ENCODE peak calls at places on chromosomes 11 and 22, in six cellular contexts. One of them, this sample, is unnamed. For H3K27me3, the result is how much of the 10 kb centered on the place peaks cover.

GRCh38 chr22:24990344-24990905 is 37.9 kb downstream of the KIAA1671 start:
- DNase-seq in tibial artery: no peak
- DNase-seq in lower lobe of right lung: no peak
- DNase-seq in lung: no peak
- DNase-seq in brain microvascular endothelial cell: no peak
- DNase-seq in ovary: no peak
- DNase-seq in this sample: no peak

GRCh38 chr22:31085493-31085824 is 4.3 kb downstream of the SMTN start:
- DNase-seq in tibial artery: peak
- DNase-seq in brain microvascular endothelial cell: no peak
- DNase-seq in ovary: no peak
- DNase-seq in lower lobe of right lung: no peak
- DNase-seq in lung: no peak
- DNase-seq in this sample: peak

GRCh38 chr11:105100206-105100605 is 39.4 kb downstream of the CARD18 start:
- DNase-seq in ovary: no peak
- DNase-seq in lung: no peak
- DNase-seq in tibial artery: no peak
- DNase-seq in brain microvascular endothelial cell: no peak
- DNase-seq in lower lobe of right lung: no peak
- DNase-seq in this sample: no peak

GRCh38 chr11:128156486-128156885 is 430.9 kb downstream of the ETS1 start:
- DNase-seq in brain microvascular endothelial cell: no peak
- DNase-seq in ovary: no peak
- DNase-seq in tibial artery: no peak
- DNase-seq in lung: no peak
- DNase-seq in lower lobe of right lung: no peak
- DNase-seq in this sample: no peak

GRCh38 chr11:44842219-44842618 is 108.5 kb downstream of the TP53I11 start:
- DNase-seq in brain microvascular endothelial cell: peak
- DNase-seq in lower lobe of right lung: no peak
- DNase-seq in tibial artery: no peak
- DNase-seq in lung: no peak
- DNase-seq in ovary: no peak
- DNase-seq in this sample: no peak

GRCh38 chr11:35292290-35292689 is 127.1 kb downstream of the SLC1A2 start:
- DNase-seq in tibial artery: no peak
- DNase-seq in ovary: no peak
- DNase-seq in brain microvascular endothelial cell: no peak
- DNase-seq in lower lobe of right lung: no peak
- DNase-seq in lung: no peak
- DNase-seq in this sample: no peak

GRCh38 chr22:21761086-21761485 is 25.5 kb upstream of the YPEL1 start:
- DNase-seq in ovary: no peak
- DNase-seq in lower lobe of right lung: no peak
- DNase-seq in tibial artery: no peak
- DNase-seq in lung: no peak
- DNase-seq in brain microvascular endothelial cell: no peak
- DNase-seq in this sample: no peak

GRCh38 chr22:27311666-27312566 is 489.6 kb downstream of the MN1 start:
- DNase-seq in lower lobe of right lung: no peak
- DNase-seq in ovary: no peak
- DNase-seq in tibial artery: no peak
- DNase-seq in brain microvascular endothelial cell: peak
- DNase-seq in lung: no peak
- DNase-seq in this sample: no peak

GRCh38 chr11:92122561-92122960 is 102.1 kb upstream of the FAT3 start:
- DNase-seq in lower lobe of right lung: no peak
- DNase-seq in tibial artery: no peak
- DNase-seq in lung: no peak
- DNase-seq in brain microvascular endothelial cell: no peak
- DNase-seq in ovary: no peak
- DNase-seq in this sample: no peak

GRCh38 chr11:117870176-117870952 is 6.1 kb downstream of the FXYD6 start:
- DNase-seq in brain microvascular endothelial cell: no peak
- DNase-seq in lower lobe of right lung: no peak
- DNase-seq in tibial artery: no peak
- DNase-seq in lung: peak
- DNase-seq in ovary: no peak
- DNase-seq in this sample: no peak

GRCh38 chr11:117871160-117871559 is 5.3 kb downstream of the FXYD6 start:
- DNase-seq in brain microvascular endothelial cell: no peak
- DNase-seq in ovary: no peak
- DNase-seq in lower lobe of right lung: no peak
- DNase-seq in lung: peak
- DNase-seq in tibial artery: no peak
- DNase-seq in this sample: no peak

GRCh38 chr11:117868088-117868487 is 8.4 kb downstream of the FXYD6 start:
- DNase-seq in ovary: no peak
- DNase-seq in tibial artery: no peak
- DNase-seq in brain microvascular endothelial cell: no peak
- DNase-seq in lung: no peak
- DNase-seq in lower lobe of right lung: no peak
- DNase-seq in this sample: no peak

GRCh38 chr11:117866526-117866925 is 9.9 kb downstream of the FXYD6 start:
- DNase-seq in brain microvascular endothelial cell: no peak
- DNase-seq in tibial artery: no peak
- DNase-seq in lung: no peak
- DNase-seq in ovary: no peak
- DNase-seq in lower lobe of right lung: no peak
- DNase-seq in this sample: no peak

DNA sequence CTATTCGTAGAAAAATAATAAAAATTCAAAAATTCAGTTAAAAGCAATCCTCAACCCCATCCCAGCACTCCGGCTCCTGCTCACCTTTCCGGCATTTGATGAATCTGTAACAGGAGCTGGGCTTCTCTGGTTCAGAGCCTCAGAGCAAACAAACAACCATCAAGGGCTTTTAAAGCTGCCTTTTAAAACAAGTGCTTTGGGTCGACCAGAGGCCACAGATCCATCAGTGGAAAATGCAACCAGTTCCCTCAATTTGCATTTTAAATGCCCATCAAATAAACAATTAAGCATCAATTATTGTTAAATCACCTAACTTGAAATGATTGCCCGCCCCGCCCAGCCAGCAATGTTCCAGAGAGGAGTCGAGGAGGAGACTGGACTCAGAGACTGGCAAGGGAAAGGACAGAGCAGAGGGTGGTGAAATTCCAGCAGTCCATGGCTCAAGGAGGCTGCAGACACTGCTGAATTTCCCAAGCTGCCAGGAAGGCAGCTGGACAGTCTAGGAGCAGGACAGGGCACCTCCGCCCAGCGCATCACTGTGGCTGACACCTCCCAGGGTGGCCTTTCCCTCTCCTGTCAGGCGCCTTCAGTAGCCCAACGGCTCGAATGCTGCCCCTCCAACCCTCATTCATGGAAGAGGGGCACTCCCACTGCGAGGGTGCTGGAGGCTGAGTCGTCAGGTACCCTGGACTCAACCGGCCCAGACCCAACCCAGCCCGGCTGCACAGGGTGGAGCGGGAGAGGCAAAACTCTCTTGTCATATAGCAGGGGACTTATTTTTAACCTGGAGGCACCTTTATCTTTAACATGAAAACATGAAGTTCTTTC is 7.4 kb downstream of the FXYD6 start:
- DNase-seq in tibial artery: no peak
- DNase-seq in ovary: no peak
- DNase-seq in lung: no peak
- DNase-seq in brain microvascular endothelial cell: no peak
- DNase-seq in lower lobe of right lung: no peak
- DNase-seq in this sample: no peak
- H3K4me3 ChIP-seq in tibial artery: no peak
- H3K4me3 ChIP-seq in ovary: no peak
- H3K4me3 ChIP-seq in lung: no peak
- H3K4me3 ChIP-seq in brain microvascular endothelial cell: no peak
- H3K4me3 ChIP-seq in lower lobe of right lung: no peak
- H3K4me3 ChIP-seq in this sample: no peak

GRCh38 chr11:27391336-27392015 is 28.5 kb upstream of the CCDC34 start:
- DNase-seq in tibial artery: no peak
- DNase-seq in ovary: no peak
- DNase-seq in brain microvascular endothelial cell: no peak
- DNase-seq in lower lobe of right lung: no peak
- DNase-seq in lung: no peak
- DNase-seq in this sample: no peak

GRCh38 chr11:27390318-27390958 is 27.4 kb upstream of the CCDC34 start:
- DNase-seq in lung: no peak
- DNase-seq in brain microvascular endothelial cell: no peak
- DNase-seq in lower lobe of right lung: no peak
- DNase-seq in tibial artery: no peak
- DNase-seq in ovary: no peak
- DNase-seq in this sample: no peak

GRCh38 chr11:27392278-27392677 is 29.3 kb upstream of the CCDC34 start:
- DNase-seq in ovary: no peak
- DNase-seq in brain microvascular endothelial cell: no peak
- DNase-seq in lower lobe of right lung: no peak
- DNase-seq in tibial artery: no peak
- DNase-seq in lung: no peak
- DNase-seq in this sample: no peak

GRCh38 chr11:27390959-27391326 is 27.9 kb upstream of the CCDC34 start:
- DNase-seq in ovary: no peak
- DNase-seq in brain microvascular endothelial cell: peak
- DNase-seq in lung: no peak
- DNase-seq in tibial artery: no peak
- DNase-seq in lower lobe of right lung: no peak
- DNase-seq in this sample: no peak

DNA sequence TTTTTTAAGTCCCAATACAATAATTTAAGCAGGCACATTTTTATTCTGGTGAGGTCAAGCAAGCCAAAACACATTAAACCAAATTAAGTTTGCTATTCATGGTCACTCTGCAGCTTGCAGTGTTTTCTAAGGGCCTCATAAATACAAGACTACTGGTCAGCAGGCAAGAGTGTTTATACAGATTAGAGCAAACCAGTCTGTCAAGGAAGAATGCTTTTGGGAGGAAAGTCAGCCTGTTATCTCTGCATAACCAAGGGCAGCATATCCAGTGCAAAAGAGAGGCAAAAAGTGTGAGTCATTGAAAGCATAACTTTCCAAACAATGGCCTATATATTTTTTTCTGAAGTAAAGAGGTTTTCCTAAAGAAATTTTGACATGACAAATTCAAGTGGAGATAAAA is 29.7 kb upstream of the CCDC34 start:
- DNase-seq in lower lobe of right lung: no peak
- DNase-seq in tibial artery: no peak
- DNase-seq in lung: no peak
- DNase-seq in ovary: no peak
- DNase-seq in brain microvascular endothelial cell: peak
- DNase-seq in this sample: no peak
- H3K27ac ChIP-seq in lower lobe of right lung: no peak
- H3K27ac ChIP-seq in tibial artery: no peak
- H3K27ac ChIP-seq in lung: no peak
- H3K27ac ChIP-seq in ovary: no peak
- H3K27ac ChIP-seq in brain microvascular endothelial cell: peak
- H3K27ac ChIP-seq in this sample: no peak

DNA sequence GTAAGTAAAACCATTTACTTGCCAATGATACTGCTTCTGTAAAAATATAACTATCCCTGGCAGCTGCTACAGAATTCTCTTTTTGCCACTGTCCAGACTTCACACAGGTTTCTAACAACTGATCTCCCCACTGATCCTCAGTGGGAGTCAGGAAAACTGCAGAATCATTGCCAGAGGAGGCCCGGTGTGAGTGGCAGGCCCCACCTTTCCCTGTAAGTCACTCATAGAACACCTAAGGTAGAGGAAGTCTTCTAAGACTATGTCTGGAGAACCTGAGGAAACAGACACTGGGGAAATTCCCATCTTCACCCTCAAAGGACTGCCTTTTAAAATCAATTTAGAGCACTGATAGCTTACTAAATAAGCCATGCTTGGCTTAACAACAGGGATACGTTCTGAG is 66.3 kb downstream of the ZC3H12C start:
- DNase-seq in ovary: no peak
- DNase-seq in brain microvascular endothelial cell: no peak
- DNase-seq in lung: no peak
- DNase-seq in lower lobe of right lung: no peak
- DNase-seq in tibial artery: no peak
- DNase-seq in this sample: no peak
- H3K27me3 ChIP-seq in ovary: under half
- H3K27me3 ChIP-seq in brain microvascular endothelial cell: under half
- H3K27me3 ChIP-seq in lung: under half
- H3K27me3 ChIP-seq in lower lobe of right lung: under half
- H3K27me3 ChIP-seq in tibial artery: under half
- H3K27me3 ChIP-seq in this sample: under half

DNA sequence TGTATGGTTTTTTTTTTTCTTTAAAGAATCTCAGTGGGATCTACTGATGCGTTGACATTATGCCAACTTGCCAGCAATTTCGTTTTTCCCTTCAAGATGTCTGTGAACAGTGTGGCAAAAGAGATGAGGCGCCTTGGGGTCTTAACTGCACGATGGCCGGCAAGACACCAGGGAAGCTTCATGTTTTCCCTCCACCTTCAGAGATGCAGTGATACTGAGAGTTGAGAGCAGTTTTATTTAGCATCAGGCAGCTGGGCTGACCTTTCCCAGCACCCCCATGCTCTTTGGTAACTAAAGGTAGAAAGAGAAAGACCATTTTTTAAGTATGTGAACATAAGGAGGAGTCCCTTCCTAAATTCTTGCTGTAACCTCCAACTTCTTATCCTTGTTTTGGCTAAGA is 11.7 kb upstream of the GRIK4 start:
- DNase-seq in tibial artery: no peak
- DNase-seq in brain microvascular endothelial cell: no peak
- DNase-seq in lower lobe of right lung: no peak
- DNase-seq in ovary: no peak
- DNase-seq in lung: no peak
- DNase-seq in this sample: no peak
- H3K4me3 ChIP-seq in tibial artery: no peak
- H3K4me3 ChIP-seq in brain microvascular endothelial cell: no peak
- H3K4me3 ChIP-seq in lower lobe of right lung: no peak
- H3K4me3 ChIP-seq in ovary: no peak
- H3K4me3 ChIP-seq in lung: no peak
- H3K4me3 ChIP-seq in this sample: no peak

DNA sequence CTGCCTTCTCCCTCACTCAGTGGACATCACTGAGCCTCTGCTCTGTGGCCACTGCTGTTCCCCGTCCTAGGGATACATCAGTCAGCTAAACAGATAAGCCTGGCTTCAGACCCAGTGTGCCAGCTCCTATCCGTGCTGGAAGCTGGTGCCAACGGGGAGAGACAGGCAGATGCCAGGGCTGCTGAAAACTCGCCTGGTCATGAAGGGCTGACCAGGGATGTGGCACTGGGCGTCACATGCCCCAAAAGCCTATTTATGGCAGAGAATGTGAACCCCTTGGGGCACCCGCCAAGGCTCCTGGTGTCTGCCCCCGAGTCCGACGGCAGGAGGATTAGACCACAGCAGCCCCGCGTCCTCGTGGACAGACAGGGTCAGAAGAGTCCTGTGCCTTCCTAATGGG is 19.7 kb downstream of the ANO1 start:
- DNase-seq in lung: no peak
- DNase-seq in ovary: no peak
- DNase-seq in tibial artery: peak
- DNase-seq in brain microvascular endothelial cell: no peak
- DNase-seq in lower lobe of right lung: no peak
- DNase-seq in this sample: peak
- H3K27ac ChIP-seq in lung: no peak
- H3K27ac ChIP-seq in ovary: no peak
- H3K27ac ChIP-seq in tibial artery: peak
- H3K27ac ChIP-seq in brain microvascular endothelial cell: no peak
- H3K27ac ChIP-seq in lower lobe of right lung: no peak
- H3K27ac ChIP-seq in this sample: no peak